ENCODE peak calls at places on chromosome 4, in seven cellular contexts. One of them, this sample, is unnamed.

GRCh38 chr4:37381040-37381668 is 136.6 kb downstream of the NWD2 start:
- ATAC-seq in right cardiac atrium: no peak
- ATAC-seq in lung: no peak
- ATAC-seq in foreskin keratinocyte: peak; percentile 57
- ATAC-seq in activated CD8-positive, alpha-beta T cell treated with anti-CD3 and anti-CD28 coated beads, Interleukin-2, amount 10 ng/mL, durations not matched to agents 7 days and 5 days: no peak
- ATAC-seq in naive thymus-derived CD8-positive, alpha-beta T cell: no peak
- ATAC-seq in stimulated activated naive CD8-positive, alpha-beta T cell treated with anti-CD3 and anti-CD28 coated beads, Interleukin-15, Interleukin-2, amounts not matched to agents 100 U/mL and 50 U/mL, for 24 hours: no peak
- ATAC-seq in this sample: no peak

GRCh38 chr4:71732706-71733105 is 51.2 kb downstream of the GC start:
- ATAC-seq in foreskin keratinocyte: no peak
- ATAC-seq in right cardiac atrium: no peak
- ATAC-seq in lung: no peak
- ATAC-seq in activated CD8-positive, alpha-beta T cell treated with anti-CD3 and anti-CD28 coated beads, Interleukin-2, amount 10 ng/mL, durations not matched to agents 7 days and 5 days: no peak
- ATAC-seq in stimulated activated naive CD8-positive, alpha-beta T cell treated with anti-CD3 and anti-CD28 coated beads, Interleukin-15, Interleukin-2, amounts not matched to agents 100 U/mL and 50 U/mL, for 24 hours: no peak
- ATAC-seq in naive thymus-derived CD8-positive, alpha-beta T cell: no peak
- ATAC-seq in this sample: no peak

GRCh38 chr4:87235020-87235671 is 14.7 kb upstream of the KLHL8 start:
- ATAC-seq in activated CD8-positive, alpha-beta T cell treated with anti-CD3 and anti-CD28 coated beads, Interleukin-2, amount 10 ng/mL, durations not matched to agents 7 days and 5 days: no peak
- ATAC-seq in naive thymus-derived CD8-positive, alpha-beta T cell: no peak
- ATAC-seq in foreskin keratinocyte: peak; percentile 81
- ATAC-seq in lung: no peak
- ATAC-seq in stimulated activated naive CD8-positive, alpha-beta T cell treated with anti-CD3 and anti-CD28 coated beads, Interleukin-15, Interleukin-2, amounts not matched to agents 100 U/mL and 50 U/mL, for 24 hours: no peak
- ATAC-seq in right cardiac atrium: no peak
- ATAC-seq in this sample: peak; percentile 42

GRCh38 chr4:163865010-163865409 is 370.5 kb downstream of the TMA16 start:
- ATAC-seq in right cardiac atrium: no peak
- ATAC-seq in lung: no peak
- ATAC-seq in activated CD8-positive, alpha-beta T cell treated with anti-CD3 and anti-CD28 coated beads, Interleukin-2, amount 10 ng/mL, durations not matched to agents 7 days and 5 days: no peak
- ATAC-seq in naive thymus-derived CD8-positive, alpha-beta T cell: no peak
- ATAC-seq in foreskin keratinocyte: no peak
- ATAC-seq in stimulated activated naive CD8-positive, alpha-beta T cell treated with anti-CD3 and anti-CD28 coated beads, Interleukin-15, Interleukin-2, amounts not matched to agents 100 U/mL and 50 U/mL, for 24 hours: no peak
- ATAC-seq in this sample: no peak

GRCh38 chr4:86032476-86033022 is 327.3 kb downstream of the MAPK10 start:
- ATAC-seq in stimulated activated naive CD8-positive, alpha-beta T cell treated with anti-CD3 and anti-CD28 coated beads, Interleukin-15, Interleukin-2, amounts not matched to agents 100 U/mL and 50 U/mL, for 24 hours: no peak
- ATAC-seq in foreskin keratinocyte: peak; percentile 88
- ATAC-seq in lung: peak; percentile 79
- ATAC-seq in right cardiac atrium: peak; percentile 90
- ATAC-seq in naive thymus-derived CD8-positive, alpha-beta T cell: no peak
- ATAC-seq in activated CD8-positive, alpha-beta T cell treated with anti-CD3 and anti-CD28 coated beads, Interleukin-2, amount 10 ng/mL, durations not matched to agents 7 days and 5 days: no peak
- ATAC-seq in this sample: peak; percentile 87

GRCh38 chr4:11469900-11470708 is 41.4 kb upstream of the HS3ST1 start:
- ATAC-seq in right cardiac atrium: no peak
- ATAC-seq in activated CD8-positive, alpha-beta T cell treated with anti-CD3 and anti-CD28 coated beads, Interleukin-2, amount 10 ng/mL, durations not matched to agents 7 days and 5 days: no peak
- ATAC-seq in naive thymus-derived CD8-positive, alpha-beta T cell: no peak
- ATAC-seq in stimulated activated naive CD8-positive, alpha-beta T cell treated with anti-CD3 and anti-CD28 coated beads, Interleukin-15, Interleukin-2, amounts not matched to agents 100 U/mL and 50 U/mL, for 24 hours: no peak
- ATAC-seq in foreskin keratinocyte: peak; percentile 69
- ATAC-seq in lung: no peak
- ATAC-seq in this sample: no peak

GRCh38 chr4:10099521-10100325 is 16.9 kb downstream of the WDR1 start:
- ATAC-seq in activated CD8-positive, alpha-beta T cell treated with anti-CD3 and anti-CD28 coated beads, Interleukin-2, amount 10 ng/mL, durations not matched to agents 7 days and 5 days: peak; percentile 7
- ATAC-seq in lung: no peak
- ATAC-seq in stimulated activated naive CD8-positive, alpha-beta T cell treated with anti-CD3 and anti-CD28 coated beads, Interleukin-15, Interleukin-2, amounts not matched to agents 100 U/mL and 50 U/mL, for 24 hours: no peak
- ATAC-seq in foreskin keratinocyte: no peak
- ATAC-seq in naive thymus-derived CD8-positive, alpha-beta T cell: peak; percentile 43
- ATAC-seq in right cardiac atrium: no peak
- ATAC-seq in this sample: no peak

GRCh38 chr4:125956281-125956680 is 641.5 kb downstream of the FAT4 start:
- ATAC-seq in right cardiac atrium: no peak
- ATAC-seq in foreskin keratinocyte: no peak
- ATAC-seq in activated CD8-positive, alpha-beta T cell treated with anti-CD3 and anti-CD28 coated beads, Interleukin-2, amount 10 ng/mL, durations not matched to agents 7 days and 5 days: no peak
- ATAC-seq in lung: no peak
- ATAC-seq in stimulated activated naive CD8-positive, alpha-beta T cell treated with anti-CD3 and anti-CD28 coated beads, Interleukin-15, Interleukin-2, amounts not matched to agents 100 U/mL and 50 U/mL, for 24 hours: no peak
- ATAC-seq in naive thymus-derived CD8-positive, alpha-beta T cell: no peak
- ATAC-seq in this sample: no peak

GRCh38 chr4:118842055-118842454 is 6.1 kb upstream of the SEC24D start:
- ATAC-seq in lung: no peak
- ATAC-seq in activated CD8-positive, alpha-beta T cell treated with anti-CD3 and anti-CD28 coated beads, Interleukin-2, amount 10 ng/mL, durations not matched to agents 7 days and 5 days: no peak
- ATAC-seq in stimulated activated naive CD8-positive, alpha-beta T cell treated with anti-CD3 and anti-CD28 coated beads, Interleukin-15, Interleukin-2, amounts not matched to agents 100 U/mL and 50 U/mL, for 24 hours: peak; percentile 32
- ATAC-seq in naive thymus-derived CD8-positive, alpha-beta T cell: no peak
- ATAC-seq in right cardiac atrium: no peak
- ATAC-seq in foreskin keratinocyte: peak; percentile 69
- ATAC-seq in this sample: no peak

GRCh38 chr4:113825272-113825671 is 63.7 kb upstream of the CAMK2D start:
- ATAC-seq in naive thymus-derived CD8-positive, alpha-beta T cell: peak; percentile 91
- ATAC-seq in stimulated activated naive CD8-positive, alpha-beta T cell treated with anti-CD3 and anti-CD28 coated beads, Interleukin-15, Interleukin-2, amounts not matched to agents 100 U/mL and 50 U/mL, for 24 hours: peak; percentile 52
- ATAC-seq in lung: no peak
- ATAC-seq in foreskin keratinocyte: no peak
- ATAC-seq in activated CD8-positive, alpha-beta T cell treated with anti-CD3 and anti-CD28 coated beads, Interleukin-2, amount 10 ng/mL, durations not matched to agents 7 days and 5 days: peak; percentile 89
- ATAC-seq in right cardiac atrium: no peak
- ATAC-seq in this sample: no peak

GRCh38 chr4:157819693-157820464 is 352.9 kb downstream of the GASK1B start:
- ATAC-seq in activated CD8-positive, alpha-beta T cell treated with anti-CD3 and anti-CD28 coated beads, Interleukin-2, amount 10 ng/mL, durations not matched to agents 7 days and 5 days: no peak
- ATAC-seq in naive thymus-derived CD8-positive, alpha-beta T cell: no peak
- ATAC-seq in stimulated activated naive CD8-positive, alpha-beta T cell treated with anti-CD3 and anti-CD28 coated beads, Interleukin-15, Interleukin-2, amounts not matched to agents 100 U/mL and 50 U/mL, for 24 hours: no peak
- ATAC-seq in foreskin keratinocyte: no peak
- ATAC-seq in lung: no peak
- ATAC-seq in right cardiac atrium: no peak
- ATAC-seq in this sample: no peak